ENCODE peak calls at places on chromosomes 2 and 18, in eight cellular contexts. I is foreskin fibroblast, J is K562, Y is RWPE1, Q is COR-L47, B is nucleus accumbens, G is left colon, S is hepatocyte. N is an unnamed sample.

GRCh38 chr2:26968001-26968400 is 2.4 kb upstream of the MAPRE3 start:
- DNase-seq in I (no peak), G (no peak), Q (no peak), B (no peak), Y (no peak), J (no peak), S (peak), N (no peak)

GRCh38 chr2:63697160-63697559 is 108.4 kb downstream of the MDH1 start:
- DNase-seq in S (no peak), Q (no peak), B (no peak), G (no peak), Y (no peak), I (no peak), J (no peak), N (no peak)

GRCh38 chr18:57970356-57971095 is 73.5 kb upstream of the NEDD4L start:
- DNase-seq in G (no peak), B (no peak), S (no peak), I (no peak), Q (peak), Y (no peak), J (peak), N (no peak)

GRCh38 chr2:173571021-173571821 is 216.5 kb downstream of the CDCA7 start:
- DNase-seq in Q (peak), I (peak), J (peak), Y (no peak), S (peak), B (no peak), G (no peak), N (no peak)

GRCh38 chr2:240598311-240598911 is 11.9 kb downstream of the CAPN10 start:
- DNase-seq in Y (no peak), J (no peak), I (no peak), Q (no peak), G (peak), S (no peak), B (no peak), N (no peak)

GRCh38 chr2:147913701-147914480 is 69.1 kb downstream of the ACVR2A start:
- DNase-seq in I (no peak), Q (peak), B (no peak), Y (no peak), G (no peak), J (no peak), S (no peak), N (no peak)

GRCh38 chr18:75025573-75025972 is 183.4 kb downstream of the PTGR3 start:
- DNase-seq in I (no peak), B (no peak), S (no peak), J (no peak), Y (no peak), G (no peak), Q (no peak), N (no peak)

GRCh38 chr2:40489678-40489960 is 37.7 kb upstream of the SLC8A1 start:
- DNase-seq in Y (no peak), S (no peak), I (no peak), B (no peak), Q (no peak), J (no peak), G (no peak), N (no peak)

GRCh38 chr2:187986392-187987105 is 305.1 kb upstream of the GULP1 start:
- DNase-seq in Q (no peak), Y (peak), B (no peak), J (no peak), I (peak), G (no peak), S (no peak), N (no peak)

GRCh38 chr2:18501156-18501555 is 59.3 kb downstream of the RDH14 start:
- DNase-seq in Q (no peak), G (no peak), Y (no peak), J (no peak), B (no peak), S (no peak), I (no peak), N (no peak)

GRCh38 chr2:105691942-105692341 is 52.8 kb upstream of the NCK2 start:
- DNase-seq in Y (no peak), I (no peak), J (no peak), Q (no peak), S (no peak), B (no peak), G (no peak), N (no peak)

GRCh38 chr2:44189104-44189503 is 20.4 kb downstream of the PPM1B start:
- DNase-seq in B (no peak), I (no peak), S (no peak), G (no peak), J (no peak), Q (no peak), Y (no peak), N (no peak)

GRCh38 chr2:69764286-69765058 is 22.5 kb downstream of the ANXA4 start:
- DNase-seq in S (peak), B (no peak), I (peak), J (no peak), Q (no peak), Y (no peak), G (peak), N (no peak)

GRCh38 chr2:99691931-99692330 is 202.1 kb upstream of the REV1 start:
- DNase-seq in Q (no peak), G (no peak), J (no peak), S (no peak), I (no peak), Y (no peak), B (no peak), N (no peak)

GRCh38 chr2:61376211-61376610 is 94.7 kb downstream of the USP34 start:
- DNase-seq in S (no peak), J (no peak), Y (no peak), G (no peak), Q (no peak), B (no peak), I (no peak), N (no peak)

GRCh38 chr2:198901894-198902293 is 555.8 kb downstream of the SATB2 start:
- DNase-seq in I (no peak), Y (no peak), G (no peak), Q (no peak), S (no peak), B (no peak), J (no peak), N (no peak)

GRCh38 chr2:239523944-239524310 is 123.1 kb upstream of the HDAC4 start:
- DNase-seq in G (no peak), S (peak), Q (no peak), B (no peak), Y (no peak), I (peak), J (no peak), N (no peak)

GRCh38 chr2:76613330-76613729 is 902.6 kb upstream of the GCFC2 start:
- DNase-seq in B (no peak), Y (no peak), J (no peak), I (no peak), Q (no peak), S (no peak), G (no peak), N (no peak)

GRCh38 chr2:119252186-119253113 is 28.8 kb downstream of the STEAP3 start:
- DNase-seq in Q (no peak), J (no peak), G (peak), B (no peak), S (peak), Y (peak), I (peak), N (no peak)

GRCh38 chr2:231068525-231069222 is 12.0 kb downstream of the PSMD1 start:
- DNase-seq in S (peak), G (no peak), Q (no peak), B (no peak), Y (peak), I (peak), J (no peak), N (no peak)

GRCh38 chr2:10079931-10080535 is at the start of gene CYS1:
- DNase-seq in S (peak), Y (peak), G (no peak), I (peak), J (peak), B (no peak), Q (no peak), N (no peak)

N was measured in NCI-H1417 treated with DMSO at 0.1 percent for 48 hours.